ENCODE peak calls at places on chromosomes 13 and 19, in six cellular contexts. A is EL, X is anterior cingulate cortex, Z is fibroblast of gingiva, F is activated T-cell treated with anti-CD3 and anti-CD28 coated beads for 1 hour, Q is posterior vena cava. T is an unnamed sample.

GRCh38 chr13:93951153-93951552 is 528.3 kb downstream of the DCT start:
- DNase-seq in Z (peak), A (no peak), X (no peak), Q (no peak), F (no peak), T (no peak)

GRCh38 chr19:7676376-7676775 is 514 bp upstream of the MCEMP1 start:
- DNase-seq in A (no peak), Q (no peak), Z (no peak), X (no peak), F (no peak), T (no peak)

GRCh38 chr13:26538363-26539317 is 18.8 kb upstream of the WASF3 start:
- DNase-seq in A (no peak), Z (peak), Q (no peak), X (no peak), F (no peak), T (no peak)

GRCh38 chr13:31674056-31674455 is 65.3 kb upstream of the RXFP2 start:
- DNase-seq in F (no peak), X (no peak), Z (peak), Q (no peak), A (peak), T (no peak)

GRCh38 chr19:46691104-46691503 is 25.8 kb downstream of the PRKD2 start:
- DNase-seq in A (no peak), F (no peak), Q (no peak), Z (no peak), X (no peak), T (no peak)

GRCh38 chr13:32495841-32496240 is 42.8 kb downstream of the N4BP2L2 start:
- DNase-seq in Q (no peak), A (no peak), X (no peak), Z (no peak), F (no peak), T (no peak)

GRCh38 chr13:79365981-79366380 is 40.1 kb downstream of the RBM26 start:
- DNase-seq in Q (no peak), A (no peak), F (no peak), X (no peak), Z (no peak), T (no peak)

GRCh38 chr13:44629465-44630183 is 53.5 kb upstream of the TSC22D1 start:
- DNase-seq in Q (no peak), X (no peak), Z (peak), F (no peak), A (peak), T (no peak)

GRCh38 chr13:93249259-93249917 is 22.8 kb downstream of the GPC6 start:
- DNase-seq in A (peak), Z (peak), Q (no peak), X (no peak), F (no peak), T (no peak)

GRCh38 chr13:112629161-112629560 is 41.2 kb upstream of the TUBGCP3 start:
- DNase-seq in Z (no peak), Q (no peak), A (no peak), F (no peak), X (no peak), T (no peak)

GRCh38 chr19:6066661-6067646 is 43.3 kb downstream of the RFX2 start:
- DNase-seq in X (peak), Q (peak), F (no peak), Z (peak), A (peak), T (no peak)

GRCh38 chr19:35056513-35057063 is 15.1 kb downstream of the HPN start:
- DNase-seq in Z (no peak), X (no peak), F (no peak), A (no peak), Q (no peak), T (no peak)

GRCh38 chr19:4081441-4082129 is 14.9 kb upstream of the ZBTB7A start:
- DNase-seq in X (no peak), Z (peak), A (no peak), F (no peak), Q (no peak), T (no peak)

GRCh38 chr13:75050419-75051066 is 431.4 kb downstream of the TBC1D4 start:
- DNase-seq in Z (peak), X (no peak), F (no peak), A (peak), Q (no peak), T (no peak)

GRCh38 chr19:41206926-41207750 is 11.9 kb upstream of the AXL start:
- DNase-seq in F (no peak), Q (peak), A (no peak), Z (peak), X (no peak), T (no peak)

GRCh38 chr13:49935171-49936084 is 712 bp downstream of the SPRYD7 start:
- DNase-seq in A (peak), F (peak), Z (peak), X (peak), Q (peak), T (peak)

GRCh38 chr13:31199849-31200635 is at the start of gene B3GLCT:
- DNase-seq in F (peak), Z (peak), Q (peak), A (peak), X (peak), T (peak)

GRCh38 chr19:6484251-6484650 is 2.7 kb upstream of the DENND1C start:
- DNase-seq in Z (no peak), F (no peak), Q (no peak), X (no peak), A (no peak), T (no peak)

GRCh38 chr19:48963371-48964204 is 1.5 kb upstream of the FTL start:
- DNase-seq in F (peak), Z (peak), A (peak), Q (peak), X (peak), T (peak)

GRCh38 chr13:30256713-30257432 is 50.5 kb downstream of the KATNAL1 start:
- DNase-seq in Z (peak), Q (no peak), X (no peak), A (peak), F (no peak), T (no peak)

GRCh38 chr19:55178781-55179569 is 1.1 kb downstream of the SYT5 start:
- DNase-seq in Z (peak), X (peak), F (peak), A (peak), Q (peak), T (peak)

GRCh38 chr13:22112956-22113750 is 442.3 kb downstream of the FGF9 start:
- DNase-seq in A (no peak), F (no peak), X (no peak), Q (no peak), Z (no peak), T (no peak)

GRCh38 chr13:113656015-113656588 is 1.9 kb downstream of the ATP4B start:
- DNase-seq in F (no peak), Q (peak), Z (no peak), A (no peak), X (no peak), T (no peak)